ENCODE peak calls at places on chromosomes 11 and 22, in six cellular contexts. B is thoracic aorta, G is A549, M is AG04449, Q is SK-N-SH, D is K562. S is an unnamed sample.
A peak's percentile ranks its signal among the peaks of the same experiment; 100 is the strongest.

GRCh38 chr11:86274999-86275398 is 27.0 kb upstream of the HIKESHI start:
- DNase-seq in B (no peak), G (no peak), M (no peak), Q (no peak), D (no peak), S (no peak)

GRCh38 chr11:112157274-112157766 is 6.6 kb downstream of the IL18 start:
- DNase-seq in B (peak; percentile 31), G (peak; percentile 85), M (peak; percentile 97), Q (no peak), D (no peak), S (no peak)

GRCh38 chr11:44793350-44794090 is 66.8 kb downstream of the TSPAN18 start:
- DNase-seq in B (no peak), G (no peak), M (no peak), Q (peak; percentile 76), D (peak; percentile 26), S (peak; percentile 54)

GRCh38 chr11:33777906-33778305 is 3.6 kb upstream of the FBXO3 start:
- DNase-seq in B (no peak), G (no peak), M (no peak), Q (no peak), D (no peak), S (no peak)

GRCh38 chr11:80937831-80938230 is 1497.0 kb upstream of the TENM4 start:
- DNase-seq in B (no peak), G (no peak), M (no peak), Q (no peak), D (no peak), S (no peak)

GRCh38 chr11:73493838-73494598 is 103.9 kb downstream of the FAM168A start:
- DNase-seq in B (no peak), G (no peak), M (peak; percentile 21), Q (no peak), D (no peak), S (no peak)

GRCh38 chr11:67056267-67056639 is 394 bp upstream of the RHOD start:
- DNase-seq in B (no peak), G (no peak), M (no peak), Q (no peak), D (no peak), S (no peak)

GRCh38 chr22:44344407-44344806 is 31.7 kb upstream of the SHISAL1 start:
- DNase-seq in B (no peak), G (no peak), M (no peak), Q (no peak), D (no peak), S (no peak)

GRCh38 chr11:120622189-120622912 is 110.8 kb downstream of the GRIK4 start:
- DNase-seq in B (no peak), G (no peak), M (no peak), Q (peak; percentile 58), D (peak; percentile 19), S (peak; percentile 40)

GRCh38 chr22:37366601-37367000 is 60.7 kb downstream of the ELFN2 start:
- DNase-seq in B (no peak), G (no peak), M (no peak), Q (no peak), D (no peak), S (no peak)

GRCh38 chr11:76654310-76654851 is 16.2 kb downstream of the LRRC32 start:
- DNase-seq in B (no peak), G (no peak), M (no peak), Q (no peak), D (peak; percentile 80), S (no peak)

GRCh38 chr11:73178092-73178539 is 36.0 kb upstream of the FCHSD2 start:
- DNase-seq in B (peak; percentile 72), G (peak; percentile 91), M (peak; percentile 36), Q (peak; percentile 86), D (peak; percentile 76), S (peak; percentile 84)

GRCh38 chr22:19494001-19494560 is 14.4 kb downstream of the CDC45 start:
- DNase-seq in B (no peak), G (no peak), M (no peak), Q (no peak), D (no peak), S (no peak)

GRCh38 chr11:1541474-1542204 is 30.4 kb downstream of the DUSP8 start:
- DNase-seq in B (no peak), G (no peak), M (no peak), Q (no peak), D (no peak), S (no peak)

GRCh38 chr11:37230865-37231264 is 632.8 kb upstream of the RAG2 start:
- DNase-seq in B (no peak), G (no peak), M (no peak), Q (no peak), D (no peak), S (no peak)
- TF ChIP-seq CTCF in B (no peak), G (no peak), M (no peak), Q (no peak), D (no peak), S (peak; percentile 10)

GRCh38 chr11:114298701-114299090 is 2.5 kb downstream of the NNMT start:
- DNase-seq in B (no peak), G (no peak), M (no peak), Q (no peak), D (no peak), S (no peak)

GRCh38 chr11:114296979-114297372 is 777 bp downstream of the NNMT start:
- DNase-seq in B (no peak), G (no peak), M (no peak), Q (no peak), D (no peak), S (no peak)

GRCh38 chr11:114296190-114296978 is at the start of gene NNMT:
- DNase-seq in B (peak; percentile 67), G (no peak), M (peak; percentile 95), Q (no peak), D (no peak), S (no peak)

GRCh38 chr11:114295676-114296081 is 520 bp upstream of the NNMT start:
- DNase-seq in B (no peak), G (no peak), M (no peak), Q (no peak), D (no peak), S (no peak)

GRCh38 chr11:114297806-114298700 is 1.9 kb downstream of the NNMT start:
- DNase-seq in B (no peak), G (no peak), M (no peak), Q (no peak), D (peak; percentile 32), S (no peak)
- H3K4me3 ChIP-seq in B (peak overlapping the region; percentile 81), G (peak overlapping the region; percentile 75), M (peak overlapping the region; percentile 83), Q (peak overlapping the region; percentile 64), D (no peak overlapping the region), S (no peak overlapping the region)

GRCh38 chr11:61545341-61545740 is 35.5 kb downstream of the SYT7 start:
- DNase-seq in B (no peak), G (peak; percentile 83), M (no peak), Q (peak; percentile 76), D (peak; percentile 74), S (no peak)
- TF ChIP-seq CTCF in B (no peak), G (peak; percentile 29), M (no peak), Q (peak; percentile 49), D (peak; percentile 76), S (peak; percentile 55)

GRCh38 chr11:65617136-65617850 is 1.7 kb downstream of the PCNX3 start:
- DNase-seq in B (no peak), G (no peak), M (no peak), Q (no peak), D (no peak), S (no peak)
- H3K4me3 ChIP-seq in B (peak overlapping the region; percentile 97), G (peak overlapping the region; percentile 87), M (peak overlapping the region; percentile 90), Q (peak overlapping the region; percentile 68), D (peak overlapping the region; percentile 94), S (no peak overlapping the region)

GRCh38 chr11:70270877-70271634 is 566 bp downstream of the PPFIA1 start:
- DNase-seq in B (no peak), G (peak; percentile 58), M (peak; percentile 17), Q (peak; percentile 85), D (peak; percentile 62), S (peak; percentile 51)
- TF ChIP-seq CTCF in B (no peak), G (peak; percentile 7), M (no peak), Q (no peak), D (peak; percentile 27), S (no peak)

DNA sequence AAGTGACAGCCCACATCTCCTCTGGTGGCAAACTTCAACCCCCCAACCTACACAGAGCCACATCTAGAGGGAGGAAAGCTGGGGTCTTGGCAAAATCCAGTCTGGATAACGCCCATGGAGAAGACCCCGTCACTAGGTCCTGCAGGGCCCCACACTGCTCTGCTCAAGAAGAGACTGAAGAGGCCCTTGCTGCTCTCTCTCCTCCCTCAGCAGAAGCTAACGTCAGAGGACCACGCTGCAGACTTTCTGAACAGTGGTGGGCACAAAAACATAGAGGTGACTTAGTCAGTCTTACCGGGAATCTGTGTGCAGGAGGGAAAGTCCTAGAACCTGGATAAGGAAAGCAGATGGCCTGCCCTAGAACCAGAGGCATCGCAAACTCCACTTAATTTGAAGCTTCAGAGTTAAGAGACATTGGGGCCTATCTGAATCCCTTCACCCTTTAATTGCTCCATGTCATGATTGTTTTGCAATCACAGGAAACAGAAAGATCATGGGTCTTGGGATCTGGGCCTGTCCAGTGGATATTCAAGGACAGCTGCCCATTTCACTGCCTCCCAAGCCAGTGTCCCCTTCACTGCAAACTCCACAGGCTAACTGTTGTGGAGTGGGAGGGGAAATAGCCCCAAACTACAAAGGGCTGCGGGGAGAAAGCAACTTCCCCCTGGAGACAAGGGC is 1.7 kb downstream of the DKK3 start:
- DNase-seq in B (no peak), G (no peak), M (no peak), Q (no peak), D (no peak), S (no peak)
- H3K4me3 ChIP-seq in B (peak overlapping the region; percentile 73), G (no peak overlapping the region), M (peak overlapping the region; percentile 94), Q (peak overlapping the region; percentile 94), D (no peak overlapping the region), S (no peak overlapping the region)

DNA sequence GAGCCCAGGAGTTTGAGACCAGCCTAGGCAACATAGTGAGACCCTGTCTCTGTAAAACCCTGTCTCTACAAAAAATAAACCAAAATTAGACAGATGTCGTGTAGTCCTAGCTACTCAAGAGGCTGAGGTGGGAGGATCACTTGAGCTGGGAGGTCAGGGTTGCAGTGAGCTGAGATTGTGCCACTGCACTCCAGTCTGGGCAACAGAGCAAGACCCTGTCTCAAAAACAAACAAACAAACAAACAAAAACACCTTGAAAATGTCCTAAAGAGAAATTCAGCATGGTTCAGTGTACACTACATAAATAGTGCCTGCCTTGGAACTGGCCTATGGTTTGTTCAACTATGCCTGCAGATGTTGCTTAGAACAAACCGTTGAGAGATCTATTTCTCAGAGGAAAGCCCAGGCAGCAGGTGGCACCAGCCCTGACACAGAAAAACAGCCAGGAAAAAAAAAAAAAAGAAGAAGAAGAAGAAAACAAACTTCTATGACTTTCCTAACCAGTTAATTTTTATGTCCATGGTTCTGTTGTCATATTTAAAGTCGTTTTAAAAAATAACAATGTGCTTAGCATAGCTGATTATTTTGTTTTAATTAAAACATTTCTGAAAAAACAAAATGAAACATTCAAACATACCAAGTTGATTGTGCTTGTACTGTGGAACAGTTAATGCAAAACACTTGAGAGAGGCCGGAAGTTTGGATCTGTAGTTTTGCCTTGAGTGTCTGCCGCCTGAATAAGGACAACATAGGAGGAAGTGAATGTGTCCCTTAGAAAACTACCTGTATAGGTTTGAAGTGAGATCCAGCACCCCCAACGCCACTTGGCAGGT is 5.4 kb downstream of the KREMEN1 start:
- DNase-seq in B (no peak), G (no peak), M (no peak), Q (no peak), D (no peak), S (no peak)
- TF ChIP-seq CTCF in B (no peak), G (no peak), M (no peak), Q (no peak), D (no peak), S (no peak)

S was measured in BE2C.